ENCODE peak calls at places on chromosome 12, in nine cellular contexts. F is small intestine, O is left ventricle myocardium inferior, X is pancreas, Z is tibial nerve, Y is lower lobe of right lung, W is uterus, C is Peyer's patch, P is A549. B is an unnamed sample. For H3K4me1, the result is how much of the 10 kb centered on the place peaks cover.

GRCh38 chr12:103833891-103834290 is 7.1 kb downstream of the NT5DC3 start:
- DNase-seq in F (no peak), O (no peak), X (no peak), Z (no peak), Y (no peak), W (no peak), C (no peak), P (no peak), B (peak)

GRCh38 chr12:123761841-123762714 is at the start of gene DNAH10:
- DNase-seq in F (peak), O (no peak), X (no peak), Z (no peak), Y (peak), W (no peak), C (peak), P (no peak), B (no peak)

GRCh38 chr12:109807954-109808353 is 25.2 kb downstream of the TRPV4 start:
- DNase-seq in F (no peak), O (no peak), X (no peak), Z (no peak), Y (no peak), W (no peak), C (no peak), P (no peak), B (no peak)

GRCh38 chr12:87157791-87158190 is 871.4 kb downstream of the C12orf50 start:
- DNase-seq in F (no peak), O (no peak), X (no peak), Z (no peak), Y (no peak), W (no peak), C (no peak), P (peak), B (no peak)

GRCh38 chr12:62933220-62933870 is 1.6 kb downstream of the PPM1H start:
- DNase-seq in F (peak), O (peak), X (peak), Z (no peak), Y (no peak), W (no peak), C (peak), P (peak), B (no peak)

GRCh38 chr12:30594509-30594908 is 101.2 kb downstream of the IPO8 start:
- DNase-seq in F (no peak), O (no peak), X (no peak), Z (no peak), Y (no peak), W (no peak), C (no peak), P (no peak), B (no peak)

GRCh38 chr12:53496752-53497032 is 2.6 kb downstream of the MAP3K12 start:
- DNase-seq in F (no peak), O (no peak), X (no peak), Z (no peak), Y (no peak), W (no peak), C (no peak), P (no peak), B (no peak)

GRCh38 chr12:57984629-57985151 is 43.3 kb downstream of the ATP23 start:
- DNase-seq in F (no peak), O (no peak), X (no peak), Z (no peak), Y (no peak), W (no peak), C (no peak), P (no peak), B (no peak)

GRCh38 chr12:13573698-13574321 is 377.3 kb downstream of the EMP1 start:
- DNase-seq in F (peak), O (no peak), X (no peak), Z (no peak), Y (no peak), W (no peak), C (no peak), P (peak), B (no peak)

GRCh38 chr12:131950182-131950913 is 606 bp downstream of the EP400 start:
- DNase-seq in F (no peak), O (peak), X (peak), Z (no peak), Y (peak), W (peak), C (peak), P (no peak), B (peak)

GRCh38 chr12:124040286-124040685 is 67.3 kb downstream of the ZNF664 start:
- DNase-seq in F (no peak), O (no peak), X (no peak), Z (no peak), Y (no peak), W (no peak), C (no peak), P (no peak), B (no peak)

GRCh38 chr12:91513354-91513753 is 330.7 kb upstream of the DCN start:
- DNase-seq in F (no peak), O (no peak), X (no peak), Z (no peak), Y (no peak), W (no peak), C (no peak), P (no peak), B (no peak)

GRCh38 chr12:76299536-76300296 is 48.5 kb downstream of the BBS10 start:
- DNase-seq in F (no peak), O (no peak), X (no peak), Z (no peak), Y (no peak), W (no peak), C (no peak), P (peak), B (peak)

GRCh38 chr12:45214739-45215418 is 1.0 kb upstream of the ANO6 start:
- DNase-seq in F (no peak), O (no peak), X (no peak), Z (no peak), Y (no peak), W (peak), C (no peak), P (no peak), B (no peak)

GRCh38 chr12:29103539-29103974 is 45.5 kb upstream of the FAR2 start:
- DNase-seq in F (peak), O (no peak), X (no peak), Z (no peak), Y (no peak), W (no peak), C (no peak), P (no peak), B (no peak)

GRCh38 chr12:81252228-81252627 is 174.3 kb downstream of the ACSS3 start:
- DNase-seq in F (no peak), O (no peak), X (no peak), Z (no peak), Y (no peak), W (no peak), C (no peak), P (no peak), B (no peak)

GRCh38 chr12:27780612-27781408 is 774 bp upstream of the MANSC4 start:
- DNase-seq in F (peak), O (peak), X (no peak), Z (peak), Y (no peak), W (peak), C (no peak), P (peak), B (peak)

GRCh38 chr12:120514002-120514401 is 15.0 kb downstream of the COQ5 start:
- DNase-seq in F (no peak), O (no peak), X (no peak), Z (no peak), Y (no peak), W (no peak), C (no peak), P (no peak), B (no peak)

GRCh38 chr12:109115758-109116610 is at the start of gene ACACB:
- DNase-seq in F (peak), O (peak), X (peak), Z (peak), Y (peak), W (peak), C (peak), P (no peak), B (no peak)

GRCh38 chr12:5773550-5773949 is 171.5 kb downstream of the ANO2 start:
- DNase-seq in F (no peak), O (no peak), X (no peak), Z (no peak), Y (no peak), W (no peak), C (no peak), P (no peak), B (no peak)

GRCh38 chr12:99093166-99093565 is 448.1 kb downstream of the APAF1 start:
- DNase-seq in F (no peak), O (no peak), X (no peak), Z (no peak), Y (no peak), W (no peak), C (no peak), P (no peak), B (no peak)

GRCh38 chr12:121516437-121517011 is 64.3 kb downstream of the KDM2B start:
- DNase-seq in F (no peak), O (no peak), X (no peak), Z (no peak), Y (no peak), W (no peak), C (no peak), P (no peak), B (no peak)

GRCh38 chr12:65656904-65657351 is 167.4 kb upstream of the HMGA2 start:
- DNase-seq in F (no peak), O (no peak), X (no peak), Z (no peak), Y (no peak), W (no peak), C (no peak), P (peak), B (no peak)

GRCh38 chr12:85814116-85814515 is 22.1 kb downstream of the RASSF9 start:
- DNase-seq in F (no peak), O (no peak), X (no peak), Z (no peak), Y (no peak), W (no peak), C (no peak), P (no peak), B (no peak)

GRCh38 chr12:20798561-20798960 is 11.9 kb upstream of the SLCO1B3 start:
- DNase-seq in F (peak), O (no peak), X (no peak), Z (peak), Y (no peak), W (no peak), C (no peak), P (no peak), B (no peak)

GRCh38 chr12:64992641-64993040 is 128.5 kb downstream of the WIF1 start:
- DNase-seq in F (no peak), O (no peak), X (no peak), Z (no peak), Y (no peak), W (no peak), C (no peak), P (no peak), B (no peak)

GRCh38 chr12:20367731-20368652 is at the start of gene PDE3A:
- DNase-seq in F (peak), O (peak), X (peak), Z (peak), Y (peak), W (peak), C (peak), P (peak), B (peak)

GRCh38 chr12:55092579-55092978 is 33.6 kb upstream of the OR9K2 start:
- DNase-seq in F (no peak), O (no peak), X (no peak), Z (no peak), Y (no peak), W (no peak), C (no peak), P (no peak), B (no peak)

GRCh38 chr12:88658009-88658408 is 77.7 kb upstream of the KITLG start:
- DNase-seq in F (no peak), O (no peak), X (no peak), Z (peak), Y (no peak), W (no peak), C (no peak), P (no peak), B (no peak)

GRCh38 chr12:118061876-118062791 is 1.2 kb upstream of the WSB2 start:
- DNase-seq in F (peak), O (peak), X (peak), Z (peak), Y (peak), W (peak), C (peak), P (peak), B (peak)

GRCh38 chr12:95385246-95385645 is 88.7 kb upstream of the METAP2 start:
- DNase-seq in F (no peak), O (peak), X (no peak), Z (peak), Y (no peak), W (peak), C (no peak), P (no peak), B (no peak)

GRCh38 chr12:55073043-55074022 is 52.9 kb upstream of the OR9K2 start:
- DNase-seq in F (peak), O (peak), X (peak), Z (peak), Y (peak), W (peak), C (peak), P (peak), B (peak)

GRCh38 chr12:72277415-72277814 is 5.2 kb downstream of the TRHDE start:
- DNase-seq in F (no peak), O (no peak), X (no peak), Z (no peak), Y (no peak), W (no peak), C (no peak), P (no peak), B (no peak)

GRCh38 chr12:92393504-92393903 is 247.9 kb upstream of the BTG1 start:
- DNase-seq in F (no peak), O (no peak), X (no peak), Z (no peak), Y (no peak), W (no peak), C (no peak), P (no peak), B (no peak)

DNA sequence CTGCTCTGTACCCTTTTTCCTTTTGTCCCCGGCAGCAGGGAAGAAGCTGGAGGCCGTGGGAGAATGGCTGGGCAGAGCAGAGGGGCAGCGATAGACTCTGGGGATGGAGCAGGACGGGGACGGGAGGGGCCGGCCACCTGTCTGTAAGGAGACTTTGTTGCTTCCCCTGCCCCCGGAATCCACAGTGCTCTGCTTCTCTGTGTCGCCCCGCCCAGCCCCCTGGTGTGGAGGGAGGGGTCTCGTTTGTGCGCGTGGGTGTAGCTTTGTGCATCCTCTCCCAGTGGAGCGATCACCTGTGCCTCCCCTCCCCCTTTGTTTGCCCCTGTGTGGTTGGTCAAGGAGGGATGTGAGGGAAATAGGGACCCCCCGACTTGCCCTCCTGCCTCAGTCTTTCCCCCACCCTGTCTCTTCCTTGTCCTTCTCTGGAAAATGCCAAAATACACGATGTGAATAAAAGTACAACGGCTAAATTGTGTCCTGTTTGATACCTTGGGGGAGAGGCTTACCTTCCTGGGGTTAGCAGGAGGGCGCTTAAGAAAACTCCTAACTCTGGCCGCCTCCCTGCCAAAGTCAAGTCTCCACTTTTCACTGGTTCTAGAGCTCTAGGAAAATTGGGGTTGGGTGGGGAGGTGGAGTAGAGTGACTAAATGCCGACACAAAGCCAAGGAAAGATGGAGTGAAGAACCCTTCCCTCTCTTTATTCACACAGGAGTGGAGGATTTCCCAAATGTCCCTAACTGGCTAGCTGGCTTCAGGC is 990 bp upstream of the TPI1 start:
- DNase-seq in F (no peak), O (no peak), X (peak), Z (no peak), Y (no peak), W (peak), C (no peak), P (no peak), B (no peak)
- H3K4me1 ChIP-seq in F (under half), O (under half), X (under half), Z (under half), Y (under half), W (under half), C (under half), P (under half), B (under half)

GRCh38 chr12:7638764-7639570 is 26.7 kb downstream of the APOBEC1 start:
- DNase-seq in F (peak), O (peak), X (peak), Z (peak), Y (peak), W (peak), C (no peak), P (peak), B (peak)
- H3K4me3 ChIP-seq in F (no peak), O (peak), X (peak), Z (no peak), Y (peak), W (no peak), C (no peak), P (no peak), B (no peak)

DNA sequence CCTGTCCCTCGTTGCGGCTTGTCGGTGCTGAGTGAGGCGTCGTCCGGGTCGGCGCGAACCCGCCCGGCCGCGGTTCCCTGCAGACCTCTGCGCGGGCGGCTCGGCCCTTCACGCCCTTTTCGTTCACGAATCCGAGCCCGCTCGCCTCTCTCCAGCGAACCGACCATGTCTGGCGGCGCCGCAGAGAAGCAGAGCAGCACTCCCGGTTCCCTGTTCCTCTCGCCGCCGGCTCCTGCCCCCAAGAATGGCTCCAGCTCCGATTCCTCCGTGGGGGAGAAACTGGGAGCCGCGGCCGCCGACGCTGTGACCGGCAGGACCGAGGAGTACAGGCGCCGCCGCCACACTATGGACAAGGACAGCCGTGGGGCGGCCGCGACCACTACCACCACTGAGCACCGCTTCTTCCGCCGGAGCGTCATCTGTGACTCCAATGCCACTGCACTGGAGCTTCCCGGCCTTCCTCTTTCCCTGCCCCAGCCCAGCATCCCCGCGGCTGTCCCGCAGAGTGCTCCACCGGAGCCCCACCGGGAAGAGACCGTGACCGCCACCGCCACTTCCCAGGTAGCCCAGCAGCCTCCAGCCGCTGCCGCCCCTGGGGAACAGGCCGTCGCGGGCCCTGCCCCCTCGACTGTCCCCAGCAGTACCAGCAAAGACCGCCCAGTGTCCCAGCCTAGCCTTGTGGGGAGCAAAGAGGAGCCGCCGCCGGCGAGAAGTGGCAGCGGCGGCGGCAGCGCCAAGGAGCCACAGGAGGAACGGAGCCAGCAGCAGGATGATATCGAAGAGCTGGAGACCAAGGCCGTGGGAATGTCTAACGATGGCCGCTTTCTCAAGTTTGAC is 1.2 kb downstream of the WNK1 start:
- DNase-seq in F (peak), O (peak), X (peak), Z (peak), Y (peak), W (peak), C (peak), P (no peak), B (peak)
- H3K4me1 ChIP-seq in F (under half), O (half or more), X (under half), Z (under half), Y (under half), W (under half), C (under half), P (under half), B (under half)

GRCh38 chr12:51910691-51911090 is 3.4 kb downstream of the ACVRL1 start:
- DNase-seq in F (no peak), O (no peak), X (no peak), Z (no peak), Y (peak), W (no peak), C (no peak), P (no peak), B (no peak)
- H3K4me3 ChIP-seq in F (no peak), O (peak), X (no peak), Z (no peak), Y (peak), W (no peak), C (no peak), P (no peak), B (no peak)

GRCh38 chr12:130494736-130495135 is 157.0 kb downstream of the PIWIL1 start:
- DNase-seq in F (no peak), O (no peak), X (no peak), Z (no peak), Y (no peak), W (no peak), C (no peak), P (no peak), B (no peak)
- H3K4me1 ChIP-seq in F (under half), O (under half), X (under half), Z (under half), Y (under half), W (under half), C (under half), P (under half), B (under half)

DNA sequence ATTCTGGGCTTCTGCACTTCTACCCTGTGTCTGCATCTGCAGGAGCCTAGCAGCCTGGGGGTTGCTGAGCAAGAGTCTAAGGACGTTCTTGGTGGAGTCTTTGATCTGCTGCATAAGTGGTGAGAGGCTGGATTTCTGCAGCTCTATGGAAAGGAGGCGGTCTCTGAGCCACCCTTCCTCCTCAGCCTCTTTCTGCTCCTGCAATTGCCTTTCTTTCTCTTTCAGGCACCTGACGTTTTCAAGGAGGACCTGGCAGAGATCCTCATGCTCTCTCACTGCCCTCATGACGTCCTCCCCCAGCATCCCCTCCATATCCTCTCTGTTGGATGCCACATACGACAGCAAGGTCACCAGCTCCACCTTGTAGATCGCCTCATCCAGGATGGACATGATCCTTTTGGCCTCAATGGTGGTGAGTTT is 13.6 kb upstream of the TPCN1 start:
- DNase-seq in F (no peak), O (no peak), X (no peak), Z (no peak), Y (no peak), W (no peak), C (no peak), P (no peak), B (no peak)
- H3K4me3 ChIP-seq in F (no peak), O (no peak), X (no peak), Z (no peak), Y (no peak), W (no peak), C (peak), P (no peak), B (no peak)

GRCh38 chr12:47775100-47775911 is 2.3 kb downstream of the SLC48A1 start:
- DNase-seq in F (no peak), O (no peak), X (no peak), Z (no peak), Y (peak), W (no peak), C (no peak), P (no peak), B (no peak)
- H3K4me1 ChIP-seq in F (under half), O (half or more), X (under half), Z (half or more), Y (half or more), W (under half), C (under half), P (half or more), B (under half)

B was measured in HAP-1.